ENCODE peak calls at places on chromosomes 13 and 19, in five cellular contexts. N, I, W, E and L are unnamed samples.

GRCh38 chr19:5444431-5444830 is 10.8 kb upstream of the ZNRF4 start:
- DNase-seq in E (no peak), I (no peak), N (no peak), W (no peak), L (no peak)

GRCh38 chr13:96492758-96493157 is 402.9 kb downstream of the HS6ST3 start:
- DNase-seq in I (no peak), W (no peak), E (no peak), N (no peak), L (no peak)

GRCh38 chr13:101942038-101942437 is 459.8 kb downstream of the FGF14 start:
- DNase-seq in I (peak), W (no peak), E (peak), N (no peak), L (peak)

GRCh38 chr19:40681039-40681438 is 9.4 kb downstream of the NUMBL start:
- DNase-seq in E (no peak), W (no peak), I (no peak), N (no peak), L (no peak)

GRCh38 chr19:33687761-33688656 is 66.3 kb downstream of the CHST8 start:
- DNase-seq in N (no peak), E (no peak), W (no peak), I (no peak), L (no peak)

GRCh38 chr19:54395685-54396084 is 19.6 kb upstream of the TTYH1 start:
- DNase-seq in N (no peak), E (no peak), I (no peak), W (no peak), L (no peak)

GRCh38 chr13:37395544-37395943 is 203.0 kb downstream of the POSTN start:
- DNase-seq in E (peak), W (no peak), N (no peak), I (no peak), L (no peak)

GRCh38 chr13:21039097-21039800 is 22.1 kb downstream of the LATS2 start:
- DNase-seq in N (no peak), I (no peak), W (no peak), E (peak), L (no peak)

GRCh38 chr19:48735031-48735615 is 5.3 kb downstream of the RASIP1 start:
- DNase-seq in E (peak), N (peak), W (peak), I (no peak), L (peak)

GRCh38 chr13:113245858-113246791 is 36.7 kb downstream of the CUL4A start:
- DNase-seq in N (no peak), E (peak), I (no peak), W (peak), L (no peak)

GRCh38 chr13:34044660-34045080 is 226.7 kb downstream of the RFC3 start:
- DNase-seq in E (peak), I (no peak), W (no peak), N (no peak), L (no peak)

GRCh38 chr19:3932931-3933810 is at the start of gene NMRK2:
- DNase-seq in W (no peak), I (no peak), E (no peak), N (no peak), L (no peak)

GRCh38 chr13:65855276-65855675 is 1374.9 kb downstream of the PCDH9 start:
- DNase-seq in I (no peak), E (peak), N (no peak), W (no peak), L (no peak)

DNA sequence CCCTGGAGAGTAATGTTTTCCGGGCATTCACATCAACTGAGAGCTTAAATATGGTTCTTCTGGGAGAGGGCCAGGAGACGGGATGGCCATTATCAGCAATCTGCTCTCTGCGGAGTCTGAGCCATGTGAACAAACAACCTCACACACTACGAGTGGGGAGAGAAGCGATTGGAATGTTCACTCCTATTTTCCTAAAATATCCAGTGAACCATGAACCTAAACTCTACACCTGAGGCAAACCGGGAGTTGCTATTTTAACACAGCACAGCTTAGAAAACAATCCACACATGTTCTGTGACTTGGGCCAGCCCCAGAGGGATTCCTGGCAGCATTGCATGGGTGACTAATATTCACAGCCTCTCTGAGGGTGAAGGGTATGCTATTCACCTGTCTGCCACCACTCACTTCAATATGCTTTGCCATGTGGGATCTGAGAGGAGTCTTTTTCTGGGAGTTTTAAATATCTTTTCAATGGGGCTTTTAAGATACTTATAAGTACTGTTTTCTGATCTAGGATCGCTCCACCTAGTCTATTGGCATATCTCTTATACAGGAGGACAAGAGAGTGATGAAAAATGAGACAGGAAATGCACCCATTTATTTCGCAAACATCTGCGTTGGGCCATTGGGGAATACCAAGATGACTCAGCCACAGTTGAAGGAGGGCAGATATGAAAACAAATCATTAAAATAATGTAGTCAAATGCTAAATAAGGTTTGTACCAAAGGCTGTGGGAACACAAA is 72.6 kb upstream of the SERP2 start:
- DNase-seq in W (peak), N (no peak), E (peak), I (no peak), L (peak)
- H3K27ac ChIP-seq in W (peak), N (peak), E (peak), I (no peak), L (peak)

DNA sequence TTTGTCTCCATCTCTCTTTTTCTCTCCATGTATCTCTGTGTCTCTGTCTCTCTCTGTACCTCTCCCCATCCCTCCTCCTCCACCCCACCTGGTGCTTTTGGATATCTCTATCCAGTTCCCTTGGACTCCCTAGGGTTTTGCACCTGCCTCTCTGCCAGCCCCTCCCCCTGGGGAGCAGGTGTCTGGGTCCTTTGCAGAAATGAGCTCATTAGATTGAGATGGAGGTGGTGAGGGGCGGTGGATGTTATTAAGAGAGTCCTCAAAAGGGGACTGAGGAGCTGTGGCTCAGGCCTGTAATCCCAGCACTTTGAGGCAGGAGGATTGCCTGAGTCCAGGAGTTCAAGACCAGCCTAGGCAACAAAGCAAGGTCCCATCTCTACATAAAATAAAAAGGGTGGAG is 2.1 kb downstream of the KCNN4 start:
- DNase-seq in E (no peak), N (no peak), I (no peak), W (no peak), L (no peak)
- H3K27ac ChIP-seq in E (no peak), N (peak), I (peak), W (peak), L (no peak)

GRCh38 chr19:12800873-12801465 is 631 bp downstream of the PRDX2 start:
- DNase-seq in E (no peak), N (no peak), I (no peak), W (no peak), L (peak)
- H3K27ac ChIP-seq in E (peak), N (peak), I (peak), W (no peak), L (peak)

GRCh38 chr13:110233682-110234280 is 73.2 kb downstream of the COL4A1 start:
- DNase-seq in N (no peak), W (no peak), E (no peak), I (peak), L (no peak)
- H3K27ac ChIP-seq in N (peak), W (no peak), E (no peak), I (peak), L (no peak)

GRCh38 chr13:110298566-110299321 is 8.2 kb downstream of the COL4A1 start:
- DNase-seq in W (no peak), E (peak), N (no peak), I (no peak), L (no peak)
- H3K27ac ChIP-seq in W (no peak), E (no peak), N (peak), I (peak), L (peak)